ENCODE peak calls at places on chromosomes 6 and 20, in five cellular contexts. A is PC-3, X is neural progenitor cell, P is kidney, Z is adrenal gland. S is an unnamed sample.

GRCh38 chr6:156154896-156155295 is 622.3 kb upstream of the ARID1B start:
- DNase-seq in A (peak), X (no peak), P (no peak), Z (no peak), S (no peak)

GRCh38 chr6:34455831-34456230 is 10.0 kb upstream of the PACSIN1 start:
- DNase-seq in A (no peak), X (no peak), P (no peak), Z (no peak), S (no peak)

GRCh38 chr20:62588458-62589149 is 53.7 kb upstream of the SLCO4A1 start:
- DNase-seq in A (peak), X (no peak), P (no peak), Z (no peak), S (no peak)

GRCh38 chr20:10646886-10647420 is 26.8 kb downstream of the JAG1 start:
- DNase-seq in A (no peak), X (no peak), P (no peak), Z (no peak), S (no peak)

GRCh38 chr6:7216941-7217621 is 95.9 kb downstream of the SSR1 start:
- DNase-seq in A (no peak), X (peak), P (peak), Z (no peak), S (no peak)

GRCh38 chr6:53741001-53741400 is 53.8 kb upstream of the LRRC1 start:
- DNase-seq in A (no peak), X (no peak), P (no peak), Z (no peak), S (no peak)

GRCh38 chr6:39301606-39302005 is 12.6 kb downstream of the KCNK17 start:
- DNase-seq in A (peak), X (peak), P (peak), Z (no peak), S (no peak)

GRCh38 chr6:116217069-116217468 is 36.8 kb downstream of the TSPYL4 start:
- DNase-seq in A (peak), X (peak), P (no peak), Z (no peak), S (no peak)

GRCh38 chr6:133827766-133828165 is 61.1 kb upstream of the TCF21 start:
- DNase-seq in A (no peak), X (no peak), P (no peak), Z (no peak), S (no peak)

GRCh38 chr20:50804453-50805348 is 9.8 kb downstream of the BCAS4 start:
- DNase-seq in A (no peak), X (no peak), P (no peak), Z (no peak), S (no peak)

GRCh38 chr6:82030761-82031160 is 216.8 kb downstream of the IBTK start:
- DNase-seq in A (no peak), X (no peak), P (no peak), Z (no peak), S (no peak)

GRCh38 chr20:3777726-3778629 is 3.3 kb downstream of the SPEF1 start:
- DNase-seq in A (peak), X (peak), P (peak), Z (peak), S (no peak)

GRCh38 chr6:122365775-122366403 is 33.6 kb upstream of the HSF2 start:
- DNase-seq in A (no peak), X (no peak), P (no peak), Z (no peak), S (no peak)

GRCh38 chr20:45138451-45139300 is 14.4 kb upstream of the WFDC12 start:
- DNase-seq in A (peak), X (peak), P (peak), Z (peak), S (no peak)

GRCh38 chr20:64232794-64233193 is 22.8 kb upstream of the PCMTD2 start:
- DNase-seq in A (peak), X (no peak), P (peak), Z (peak), S (no peak)

DNA sequence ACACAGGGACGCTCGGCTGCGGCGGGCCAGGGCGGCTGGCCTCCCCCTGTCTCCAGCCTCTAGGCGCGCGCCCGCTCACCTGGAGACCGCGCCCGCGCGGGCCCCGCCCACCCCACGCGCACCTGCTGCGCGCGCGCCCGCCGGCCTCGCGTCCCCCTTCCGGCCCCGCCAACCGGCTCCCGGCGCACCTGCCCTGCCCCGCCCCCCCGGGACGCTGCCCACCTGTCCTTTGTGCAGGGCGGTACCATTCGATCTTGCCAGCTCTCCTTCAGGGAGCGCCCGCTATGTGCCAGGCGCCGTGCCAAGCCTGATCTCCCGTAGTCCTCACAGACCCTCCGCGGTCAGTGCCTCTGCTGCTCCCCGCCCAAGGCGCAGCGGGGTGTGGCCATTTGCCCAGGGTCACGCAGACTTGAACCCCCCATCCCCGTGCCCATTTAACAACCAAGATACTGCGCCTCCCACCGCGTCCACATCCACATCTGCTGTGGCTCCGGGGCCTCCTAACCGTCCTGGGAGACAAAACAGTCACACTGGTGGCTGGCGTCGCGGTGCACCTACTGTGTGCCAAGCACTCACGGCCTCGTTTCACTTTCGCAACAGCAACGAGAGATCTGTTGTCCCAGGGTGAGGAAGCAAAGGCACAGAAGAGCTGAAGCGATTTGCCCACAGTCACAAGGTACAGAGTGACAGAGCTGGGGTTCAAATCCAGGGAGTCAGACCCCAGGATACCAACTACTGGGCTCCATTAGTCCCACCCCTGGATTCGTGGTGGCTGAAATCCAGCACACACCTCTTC is 48.1 kb downstream of the NOL4L start:
- DNase-seq in A (peak), X (peak), P (peak), Z (peak), S (no peak)
- H3K4me3 ChIP-seq in A (peak), X (peak), P (peak), Z (no peak), S (peak)

DNA sequence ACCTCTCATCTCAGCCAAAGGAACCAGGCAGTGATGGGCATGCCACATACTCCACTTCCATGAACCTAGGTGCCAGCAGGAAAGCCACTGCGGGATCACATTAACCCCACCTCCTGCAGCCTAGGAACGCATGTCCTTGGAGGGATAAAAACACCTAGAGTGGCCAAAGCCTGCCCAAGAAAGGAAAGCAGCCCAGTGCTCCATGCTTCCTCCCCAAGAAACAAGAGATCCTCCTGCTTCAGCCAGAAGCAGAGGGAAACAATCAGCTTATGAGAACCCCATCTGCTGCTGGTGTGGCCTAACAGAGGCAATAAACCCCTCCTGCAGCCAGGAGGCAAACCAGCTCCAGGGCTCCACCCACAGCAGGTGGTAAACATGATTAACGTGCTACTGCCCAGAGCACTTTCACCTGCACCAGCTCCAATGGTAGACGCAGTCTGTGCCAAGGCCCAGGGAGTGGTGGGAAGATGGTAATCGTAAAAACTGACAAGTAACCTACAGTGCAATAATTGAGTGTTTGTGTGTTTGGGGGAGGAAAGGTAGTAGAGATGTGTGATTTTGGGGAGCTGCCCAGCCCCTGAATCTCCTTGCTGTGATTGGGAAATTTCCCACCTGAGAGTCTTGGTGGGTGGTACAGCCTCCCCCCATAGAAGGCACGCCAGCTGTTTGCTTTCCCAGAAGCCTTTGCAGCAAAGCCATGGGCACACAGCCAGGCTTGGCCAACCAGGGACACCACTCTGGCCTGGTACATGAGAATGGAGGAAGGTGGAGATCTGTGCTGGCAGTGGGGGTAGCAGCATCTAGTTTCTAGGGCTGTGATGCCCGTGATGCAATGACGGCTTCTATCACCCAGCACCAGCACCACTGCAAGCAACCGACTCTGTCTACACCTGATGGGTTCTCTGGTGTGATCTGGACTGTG is 50.6 kb upstream of the TBC1D7 start:
- DNase-seq in A (peak), X (no peak), P (no peak), Z (no peak), S (no peak)
- TF ChIP-seq CTCF in A (no peak), X (no peak), P (no peak), Z (no peak), S (no peak)

GRCh38 chr20:48822879-48823385 is 4.9 kb downstream of the PREX1 start:
- DNase-seq in A (no peak), X (no peak), P (no peak), Z (no peak), S (no peak)
- H3K4me3 ChIP-seq in A (no peak), X (no peak), P (no peak), Z (no peak), S (no peak)

GRCh38 chr6:163596174-163596573 is 181.7 kb downstream of the QKI start:
- DNase-seq in A (no peak), X (no peak), P (no peak), Z (no peak), S (no peak)

GRCh38 chr6:163586888-163587287 is 172.4 kb downstream of the QKI start:
- DNase-seq in A (no peak), X (no peak), P (no peak), Z (no peak), S (no peak)

GRCh38 chr6:163589401-163589800 is 174.9 kb downstream of the QKI start:
- DNase-seq in A (no peak), X (no peak), P (no peak), Z (no peak), S (no peak)

GRCh38 chr6:163588211-163588919 is 173.8 kb downstream of the QKI start:
- DNase-seq in A (peak), X (no peak), P (no peak), Z (no peak), S (peak)

DNA sequence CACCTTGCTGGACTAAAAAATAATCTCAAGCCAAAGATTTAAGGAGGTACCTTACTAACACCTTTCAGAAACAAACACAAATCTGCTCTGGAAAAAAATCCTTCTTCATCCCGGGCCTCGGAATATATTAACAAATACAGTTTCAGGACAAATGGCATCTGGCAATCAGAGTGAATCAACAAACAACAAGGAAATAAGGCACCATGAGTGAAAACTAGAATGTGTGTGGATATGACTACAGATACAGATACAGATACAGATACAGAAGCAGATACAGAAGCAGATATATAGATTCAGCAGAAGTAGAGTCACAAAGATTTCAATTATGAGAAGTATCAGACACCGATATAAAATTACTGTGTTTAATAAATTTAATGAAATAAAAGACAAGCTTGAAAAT is 178.4 kb downstream of the QKI start:
- DNase-seq in A (no peak), X (no peak), P (no peak), Z (no peak), S (no peak)
- TF ChIP-seq CTCF in A (no peak), X (no peak), P (no peak), Z (no peak), S (no peak)

GRCh38 chr20:54477134-54477533 is 1.7 kb downstream of the DOK5 start:
- DNase-seq in A (no peak), X (no peak), P (no peak), Z (no peak), S (no peak)
- H3K4me3 ChIP-seq in A (no peak), X (peak), P (peak), Z (no peak), S (no peak)

GRCh38 chr6:21587925-21588811 is 5.4 kb upstream of the SOX4 start:
- DNase-seq in A (peak), X (peak), P (peak), Z (peak), S (no peak)

GRCh38 chr6:21586300-21586699 is 7.3 kb upstream of the SOX4 start:
- DNase-seq in A (no peak), X (no peak), P (no peak), Z (no peak), S (no peak)

GRCh38 chr6:21586760-21587181 is 6.8 kb upstream of the SOX4 start:
- DNase-seq in A (no peak), X (no peak), P (peak), Z (no peak), S (no peak)

GRCh38 chr6:21588812-21589811 is 4.4 kb upstream of the SOX4 start:
- DNase-seq in A (peak), X (peak), P (peak), Z (peak), S (no peak)

GRCh38 chr6:21587182-21587924 is 6.2 kb upstream of the SOX4 start:
- DNase-seq in A (peak), X (peak), P (peak), Z (peak), S (no peak)
- TF ChIP-seq CTCF in A (no peak), X (peak), P (no peak), Z (no peak), S (peak)

DNA sequence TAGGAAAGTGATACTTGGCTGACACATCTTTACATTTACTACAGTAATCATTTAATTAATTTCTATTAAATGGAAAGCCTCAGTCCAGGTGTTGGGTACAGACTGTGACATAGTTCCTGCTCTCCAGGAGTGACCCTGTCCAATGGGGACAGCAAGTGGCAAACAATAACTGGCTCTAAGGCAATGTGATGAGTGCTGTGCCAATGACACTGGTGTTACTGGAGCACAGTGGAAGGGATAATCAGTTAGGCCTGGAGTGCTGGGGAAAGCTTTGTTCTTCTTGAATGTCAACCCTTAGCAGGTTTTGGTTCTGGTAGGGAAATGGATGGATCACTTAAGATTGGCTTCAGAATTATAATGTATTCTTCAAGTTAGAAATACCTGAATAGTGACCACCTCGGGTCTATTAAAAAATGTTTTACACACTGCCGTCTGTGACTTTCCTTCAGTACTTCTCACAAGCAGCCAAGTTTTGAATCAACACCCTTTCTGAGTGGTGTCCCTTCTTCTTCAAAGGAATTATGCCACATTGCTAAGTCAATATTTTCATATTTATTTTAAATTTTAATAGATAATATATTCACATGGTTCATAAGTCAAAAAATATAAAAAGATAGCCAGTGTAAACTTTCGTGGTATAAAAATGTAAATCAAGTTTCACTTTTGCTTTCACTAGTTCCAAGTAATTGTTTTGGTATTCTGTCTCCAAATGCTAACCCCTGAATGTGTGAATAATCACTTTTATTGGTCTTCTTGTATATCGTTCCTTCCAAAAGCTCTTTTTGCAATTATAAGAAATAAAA is 9.6 kb downstream of the CMTR1 start:
- DNase-seq in A (no peak), X (no peak), P (no peak), Z (no peak), S (no peak)
- H3K4me3 ChIP-seq in A (no peak), X (no peak), P (peak), Z (no peak), S (no peak)

DNA sequence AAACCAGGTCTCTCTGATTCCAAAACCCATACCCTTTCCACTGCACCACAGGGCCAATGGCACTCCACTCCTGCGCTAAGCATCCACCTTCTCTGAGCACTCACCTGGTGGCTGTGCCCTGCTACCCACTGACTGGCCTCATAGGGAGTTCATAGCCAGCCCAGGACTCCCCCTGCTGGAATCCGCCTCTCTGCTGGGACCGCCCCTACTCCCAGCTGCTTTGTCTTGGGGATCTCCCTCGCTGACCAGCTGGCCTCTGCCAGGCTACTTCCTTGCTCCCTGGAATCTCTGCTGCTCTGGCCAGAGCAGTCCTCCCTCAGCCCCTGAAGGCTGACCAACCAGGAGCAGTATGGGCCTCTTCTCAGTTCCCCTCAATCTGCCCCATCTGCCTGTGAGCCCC is 129.7 kb downstream of the FAXC start:
- DNase-seq in A (peak), X (peak), P (no peak), Z (no peak), S (no peak)
- TF ChIP-seq CTCF in A (peak), X (peak), P (peak), Z (no peak), S (peak)

S was measured in HFF-Myc.